ENCODE peak calls at places on chromosomes 6 and 20, in six cellular contexts. U, C, F, A, E and V are unnamed samples.

GRCh38 chr6:37514377-37514776 is 14.7 kb upstream of the CCDC167 start:
- DNase-seq in F (no peak), U (no peak), A (no peak), C (no peak), E (peak), V (no peak)

GRCh38 chr6:39938773-39939381 is 4.6 kb upstream of the MOCS1 start:
- DNase-seq in C (no peak), F (no peak), U (no peak), E (no peak), A (no peak), V (no peak)

GRCh38 chr6:34518669-34519365 is 37.3 kb downstream of the SPDEF start:
- DNase-seq in E (no peak), F (no peak), A (no peak), C (no peak), U (no peak), V (no peak)

GRCh38 chr6:21946298-21946783 is 350.5 kb downstream of the PRL start:
- DNase-seq in C (peak), E (peak), A (no peak), U (no peak), F (no peak), V (peak)

GRCh38 chr6:21522773-21523490 is 70.6 kb upstream of the SOX4 start:
- DNase-seq in U (no peak), A (no peak), C (no peak), E (no peak), F (no peak), V (no peak)

GRCh38 chr6:30571085-30572077 is at the start of gene ABCF1:
- DNase-seq in F (peak), E (peak), C (peak), A (peak), U (peak), V (peak)

GRCh38 chr6:68911811-68912210 is 276.7 kb downstream of the ADGRB3 start:
- DNase-seq in U (no peak), E (no peak), C (no peak), A (no peak), F (no peak), V (no peak)

GRCh38 chr6:127340171-127340570 is 3.2 kb downstream of the ECHDC1 start:
- DNase-seq in F (no peak), U (no peak), C (no peak), A (no peak), E (no peak), V (no peak)

GRCh38 chr6:42451146-42451594 is 556 bp downstream of the TRERF1 start:
- DNase-seq in E (no peak), A (no peak), F (no peak), C (no peak), U (no peak), V (no peak)

GRCh38 chr6:111805511-111806181 is 67.6 kb downstream of the FYN start:
- DNase-seq in F (no peak), E (peak), A (no peak), C (peak), U (no peak), V (peak)

GRCh38 chr6:49328051-49328450 is 135.0 kb downstream of the MMUT start:
- DNase-seq in U (no peak), E (peak), A (no peak), F (no peak), C (no peak), V (peak)

GRCh38 chr6:87244380-87244779 is 78.0 kb upstream of the SMIM8 start:
- DNase-seq in E (no peak), F (no peak), U (no peak), C (no peak), A (no peak), V (no peak)

GRCh38 chr20:62805365-62805710 is 703 bp downstream of the OGFR start:
- DNase-seq in A (no peak), U (no peak), E (no peak), F (no peak), C (no peak), V (no peak)
- TF ChIP-seq CTCF in A (no peak), U (no peak), E (no peak), F (no peak), C (no peak), V (no peak)

DNA sequence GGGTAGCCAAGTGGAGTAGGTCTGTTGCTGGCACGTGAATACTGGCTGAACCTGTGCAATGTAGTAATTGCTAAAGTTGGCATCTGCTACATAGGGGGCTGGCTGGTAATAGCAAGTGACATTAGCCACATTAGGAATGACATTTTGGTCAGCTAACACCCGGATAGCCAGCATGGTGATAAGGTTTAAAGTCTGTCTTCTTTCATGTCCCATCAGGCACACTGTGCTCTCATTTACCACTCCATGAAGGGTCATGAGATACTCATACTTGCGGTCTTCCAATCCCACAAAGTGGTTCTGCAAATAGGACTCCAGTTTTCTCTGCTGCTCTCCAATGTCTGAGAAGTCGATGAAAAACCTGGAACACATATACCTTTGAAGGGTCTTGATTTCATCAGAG is 2.8 kb downstream of the TENT5A start:
- DNase-seq in U (no peak), E (no peak), A (no peak), F (no peak), C (no peak), V (peak)
- H3K4me3 ChIP-seq in U (peak), E (peak), A (peak), F (peak), C (peak), V (peak)

DNA sequence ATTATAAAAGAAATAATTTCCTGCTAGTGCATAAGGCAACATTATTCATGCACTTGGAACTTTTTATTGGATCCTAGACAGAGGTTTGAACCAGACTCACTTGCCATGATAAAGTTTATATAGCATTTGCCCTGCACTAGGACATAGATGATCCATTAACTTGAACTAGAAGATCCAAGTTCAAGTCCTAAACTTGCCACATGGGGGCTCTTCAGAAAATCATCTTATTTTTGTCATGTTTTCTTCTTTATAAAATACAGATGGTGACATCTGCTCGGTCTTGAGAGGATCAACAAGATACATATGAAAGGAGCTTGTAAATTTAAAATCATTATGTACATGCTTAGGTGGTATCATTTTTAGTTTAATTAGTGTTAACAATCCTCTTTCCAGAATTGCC is 94.5 kb downstream of the SIM1 start:
- DNase-seq in A (no peak), F (no peak), U (no peak), E (no peak), C (no peak), V (no peak)
- TF ChIP-seq CTCF in A (no peak), F (no peak), U (no peak), E (peak), C (peak), V (peak)

DNA sequence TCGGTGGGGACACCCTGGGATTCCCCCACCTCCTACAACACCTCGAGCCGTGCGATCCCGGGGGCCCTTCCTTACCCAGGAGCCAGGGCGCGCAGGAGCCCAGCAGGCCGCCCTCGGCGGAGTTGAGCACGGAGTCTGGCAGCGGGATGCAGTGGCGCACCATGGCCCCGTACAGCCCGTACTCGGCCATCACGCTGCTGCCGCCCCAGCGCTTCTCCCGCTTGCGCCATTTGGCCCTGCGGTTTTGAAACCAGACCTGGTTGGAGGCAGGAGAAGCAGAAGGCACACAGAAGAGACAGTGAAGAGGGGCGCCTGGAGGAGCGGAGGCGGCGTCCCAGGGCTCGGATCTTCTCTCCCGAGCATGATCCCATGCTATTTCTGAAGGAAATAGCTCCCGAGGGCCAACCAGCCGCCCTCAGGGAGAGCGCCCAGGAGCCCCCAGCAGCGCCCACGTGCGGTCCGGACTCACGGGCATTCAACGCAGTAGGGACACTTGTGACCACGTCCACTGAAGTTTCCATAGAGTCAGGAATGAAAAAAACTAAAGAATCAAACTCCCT is 4.3 kb downstream of the VSX1 start:
- DNase-seq in E (no peak), U (no peak), A (no peak), C (no peak), F (no peak), V (peak)
- H3K4me3 ChIP-seq in E (no peak), U (peak), A (peak), C (peak), F (peak), V (peak)

GRCh38 chr6:26609463-26609862 is 12.7 kb downstream of the ABT1 start:
- DNase-seq in F (no peak), E (no peak), U (no peak), A (no peak), C (no peak), V (no peak)

GRCh38 chr6:26604797-26605196 is 8.0 kb downstream of the ABT1 start:
- DNase-seq in U (no peak), F (no peak), A (no peak), C (no peak), E (no peak), V (no peak)

GRCh38 chr6:26611599-26611998 is 14.8 kb downstream of the ABT1 start:
- DNase-seq in A (no peak), U (no peak), E (no peak), F (no peak), C (no peak), V (no peak)

GRCh38 chr6:26604026-26604425 is 7.3 kb downstream of the ABT1 start:
- DNase-seq in U (no peak), F (no peak), E (no peak), C (no peak), A (no peak), V (no peak)

DNA sequence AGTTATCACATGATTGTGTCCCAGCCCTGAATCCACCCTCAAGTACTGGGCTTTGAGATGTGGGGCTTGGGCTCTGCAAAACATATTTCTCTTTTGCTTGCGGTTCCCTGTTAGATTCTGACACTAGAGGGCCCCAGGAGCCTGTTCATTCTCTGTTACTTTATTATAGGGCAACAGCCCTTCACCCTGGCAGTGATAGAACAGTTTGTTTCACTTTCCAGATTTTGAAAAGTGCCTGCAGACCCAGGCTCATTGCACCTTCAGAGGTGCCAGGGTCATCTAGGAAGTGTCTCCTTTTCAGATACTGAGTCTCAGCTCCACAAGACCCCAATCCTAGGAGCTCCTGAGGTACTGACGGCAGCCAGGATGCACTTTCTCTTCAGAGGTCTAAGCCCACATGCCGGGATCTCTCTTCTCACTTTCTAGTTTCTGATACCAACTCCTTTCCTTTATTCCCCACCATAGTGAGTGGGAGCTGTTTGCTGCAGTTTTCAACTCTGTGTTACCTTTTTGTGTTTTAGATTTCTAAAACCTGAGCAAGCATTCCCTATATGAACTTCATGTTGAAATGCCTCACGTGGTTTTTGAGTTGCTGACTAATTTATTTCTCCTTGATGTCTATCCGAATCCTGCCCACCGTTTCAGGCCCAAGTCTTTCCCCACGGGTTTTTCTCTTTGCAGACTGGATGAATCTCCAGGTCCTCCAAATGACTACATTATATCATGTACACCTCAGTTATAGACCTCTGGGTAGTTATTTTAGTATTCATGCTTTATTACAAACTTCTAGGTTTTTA is 10.9 kb downstream of the ABT1 start:
- DNase-seq in F (peak), U (no peak), A (no peak), C (peak), E (peak), V (peak)
- TF ChIP-seq CTCF in F (peak), U (peak), A (peak), C (peak), E (peak), V (peak)